ENCODE peak calls at places on chromosomes 4 and X, in four cellular contexts. Q, W, N and A are unnamed samples.

GRCh38 chr4:3334316-3334715 is 41.5 kb downstream of the RGS12 start:
- DNase-seq in Q (no peak), W (no peak), N (no peak), A (peak; percentile 54)

GRCh38 chr4:8198206-8198905 is 734 bp upstream of the SH3TC1 start:
- DNase-seq in Q (no peak), W (no peak), N (no peak), A (no peak)

GRCh38 chrX:22686138-22686541 is 313.6 kb upstream of the DDX53 start:
- DNase-seq in Q (no peak), W (peak; percentile 89), N (no peak), A (no peak)

GRCh38 chrX:40127052-40127451 is 29.3 kb upstream of the BCOR start:
- DNase-seq in Q (no peak), W (no peak), N (no peak), A (no peak)

GRCh38 chr4:142307857-142308256 is 538.2 kb downstream of the INPP4B start:
- DNase-seq in Q (no peak), W (no peak), N (no peak), A (no peak)

GRCh38 chr4:181225616-181226261 is 1017.5 kb upstream of the TENM3 start:
- DNase-seq in Q (no peak), W (no peak), N (no peak), A (no peak)

GRCh38 chr4:17762705-17763104 is 18.7 kb downstream of the FAM184B start:
- DNase-seq in Q (no peak), W (peak; percentile 24), N (no peak), A (no peak)

GRCh38 chrX:131816551-131817136 is 206.5 kb upstream of the STK26 start:
- DNase-seq in Q (no peak), W (peak; percentile 46), N (peak; percentile 78), A (peak; percentile 52)

GRCh38 chr4:83113429-83113786 is 1.1 kb downstream of the PLAC8 start:
- DNase-seq in Q (no peak), W (no peak), N (no peak), A (no peak)

GRCh38 chr4:110394871-110395270 is 81.1 kb upstream of the ENPEP start:
- DNase-seq in Q (no peak), W (no peak), N (no peak), A (no peak)

GRCh38 chrX:121030083-121030482 is 17.3 kb upstream of the GLUD2 start:
- DNase-seq in Q (no peak), W (no peak), N (no peak), A (no peak)

GRCh38 chr4:140252742-140253555 is 99.0 kb upstream of the MAML3 start:
- DNase-seq in Q (no peak), W (peak; percentile 57), N (peak; percentile 22), A (peak; percentile 69)

GRCh38 chr4:64327237-64327636 is 82.0 kb downstream of the TECRL start:
- DNase-seq in Q (no peak), W (no peak), N (no peak), A (no peak)

GRCh38 chrX:105821471-105822081 is 763 bp upstream of the NRK start:
- DNase-seq in Q (no peak), W (peak; percentile 52), N (no peak), A (no peak)

GRCh38 chr4:80540785-80541469 is 205.4 kb downstream of the CFAP299 start:
- DNase-seq in Q (no peak), W (peak; percentile 3), N (peak; percentile 68), A (peak; percentile 51)

GRCh38 chr4:74536557-74536956 is 91.6 kb downstream of the AREG start:
- DNase-seq in Q (no peak), W (no peak), N (no peak), A (no peak)

GRCh38 chr4:40197879-40198689 is 1.3 kb downstream of the RHOH start:
- DNase-seq in Q (no peak), W (no peak), N (no peak), A (no peak)

GRCh38 chr4:177271091-177271490 is 38.6 kb upstream of the NEIL3 start:
- DNase-seq in Q (no peak), W (no peak), N (no peak), A (no peak)

GRCh38 chr4:147825451-147826287 is 93.8 kb downstream of the ARHGAP10 start:
- DNase-seq in Q (peak; percentile 72), W (peak; percentile 59), N (no peak), A (no peak)

GRCh38 chr4:159106636-159107035 is 3.8 kb downstream of the RAPGEF2 start:
- DNase-seq in Q (no peak), W (peak; percentile 32), N (no peak), A (no peak)

GRCh38 chrX:100994352-100995281 is 25.1 kb downstream of the ARL13A start:
- DNase-seq in Q (no peak), W (peak; percentile 40), N (peak; percentile 15), A (peak; percentile 23)

GRCh38 chrX:155534800-155535199 is 76.4 kb upstream of the F8A3 start:
- DNase-seq in Q (no peak), W (no peak), N (no peak), A (no peak)

GRCh38 chr4:73245955-73246354 is 12.6 kb downstream of the ANKRD17 start:
- DNase-seq in Q (no peak), W (no peak), N (no peak), A (no peak)

GRCh38 chr4:184463856-184464255 is 10.5 kb downstream of the IRF2 start:
- DNase-seq in Q (no peak), W (no peak), N (no peak), A (no peak)

GRCh38 chr4:42750091-42750490 is 93.2 kb upstream of the ATP8A1 start:
- DNase-seq in Q (no peak), W (no peak), N (no peak), A (no peak)

GRCh38 chr4:36235306-36235705 is 9.0 kb downstream of the ARAP2 start:
- DNase-seq in Q (no peak), W (peak; percentile 46), N (no peak), A (no peak)

GRCh38 chr4:102868153-102868781 is 525 bp upstream of the CISD2 start:
- DNase-seq in Q (no peak), W (no peak), N (no peak), A (no peak)

GRCh38 chr4:166527500-166527899 is 654.5 kb downstream of the TLL1 start:
- DNase-seq in Q (no peak), W (peak; percentile 71), N (no peak), A (no peak)

GRCh38 chr4:140188975-140189374 is 35.0 kb upstream of the MAML3 start:
- DNase-seq in Q (no peak), W (peak; percentile 55), N (no peak), A (no peak)

GRCh38 chr4:17493629-17494028 is 18.3 kb downstream of the QDPR start:
- DNase-seq in Q (no peak), W (no peak), N (no peak), A (no peak)

GRCh38 chr4:80540349-80540748 is 204.8 kb downstream of the CFAP299 start:
- DNase-seq in Q (no peak), W (no peak), N (no peak), A (no peak)

GRCh38 chr4:186104114-186104894 is at the start of gene FAM149A:
- DNase-seq in Q (no peak), W (no peak), N (peak; percentile 49), A (peak; percentile 57)

GRCh38 chrX:34849371-34849770 is 93.2 kb upstream of the FAM47B start:
- DNase-seq in Q (no peak), W (peak; percentile 54), N (no peak), A (no peak)

GRCh38 chrX:56564182-56564885 is 907 bp downstream of the UBQLN2 start:
- DNase-seq in Q (no peak), W (peak; percentile 72), N (peak; percentile 22), A (no peak)

GRCh38 chr4:132332932-132333722 is 816.0 kb upstream of the PCDH10 start:
- DNase-seq in Q (no peak), W (peak; percentile 5), N (no peak), A (no peak)

GRCh38 chr4:48275247-48275646 is 5.6 kb upstream of the TEC start:
- DNase-seq in Q (no peak), W (no peak), N (no peak), A (peak; percentile 33)
- TF ChIP-seq CTCF in Q (peak; percentile 56), W (peak; percentile 50), N (peak; percentile 83), A (peak; percentile 67)

DNA sequence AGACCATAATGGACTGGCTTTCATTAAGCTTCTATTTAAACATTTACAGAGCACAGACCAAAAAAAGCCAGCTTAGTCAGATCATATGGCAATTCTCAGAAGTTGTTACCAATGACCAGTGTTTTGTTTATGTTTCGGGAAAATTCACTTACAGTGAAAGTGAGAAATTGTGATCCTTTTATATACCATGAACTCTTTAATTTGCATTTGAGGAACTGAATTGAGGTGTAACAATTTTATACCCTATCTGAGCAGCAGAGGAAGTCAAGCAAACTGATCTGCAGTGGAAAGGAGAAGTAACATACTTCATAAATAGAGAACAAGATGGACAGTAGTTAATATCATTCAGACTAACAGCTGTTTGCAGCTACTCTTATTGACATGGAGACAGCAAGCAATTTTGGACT is 97.1 kb downstream of the TMA16 start:
- DNase-seq in Q (no peak), W (no peak), N (peak; percentile 38), A (peak; percentile 19)
- TF ChIP-seq CTCF in Q (no peak), W (no peak), N (no peak), A (no peak)

DNA sequence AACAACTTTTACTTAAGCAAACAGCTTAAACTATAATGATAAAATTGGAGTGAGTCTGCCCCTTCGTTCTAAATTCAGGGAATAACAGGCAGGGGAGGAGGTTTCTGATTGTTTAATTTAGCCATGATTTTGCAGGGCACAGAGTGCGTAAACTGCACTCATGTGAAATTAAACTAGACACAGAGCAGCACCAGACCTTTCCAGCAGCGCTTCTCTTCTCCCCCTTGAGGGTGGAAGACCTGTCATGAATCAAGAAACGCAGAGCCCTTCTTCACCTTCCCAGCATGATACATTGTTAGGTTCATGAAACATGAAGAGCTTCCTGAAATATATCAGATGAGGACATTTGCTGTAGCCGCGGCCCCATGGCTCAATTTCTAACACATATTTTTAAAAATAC is 63.1 kb downstream of the FAM114A1 start:
- DNase-seq in Q (no peak), W (no peak), N (no peak), A (no peak)
- TF ChIP-seq CTCF in Q (no peak), W (no peak), N (no peak), A (no peak)

DNA sequence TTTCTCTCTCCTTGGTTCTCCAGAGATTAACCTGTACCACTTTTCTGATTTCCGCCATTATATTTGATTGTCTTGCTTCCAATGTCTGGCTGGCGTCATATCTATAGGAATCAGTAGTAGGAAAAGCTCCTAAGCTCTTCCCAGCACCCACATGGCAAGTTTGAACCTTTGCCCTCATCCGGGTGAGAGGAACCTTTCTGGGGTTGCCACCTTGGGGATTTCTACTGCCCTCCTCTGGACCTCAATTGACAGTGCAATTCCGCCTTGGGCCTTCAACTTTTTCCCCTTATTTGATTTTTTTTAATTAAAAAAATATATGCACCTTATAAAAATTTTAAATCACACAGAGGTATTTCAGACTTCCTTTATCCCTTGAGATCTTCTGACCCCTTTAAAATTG is 2.0 kb upstream of the CXorf66 start:
- DNase-seq in Q (no peak), W (no peak), N (no peak), A (peak; percentile 26)
- TF ChIP-seq CTCF in Q (no peak), W (peak; percentile 14), N (peak; percentile 58), A (peak; percentile 44)

GRCh38 chr4:66688674-66689073 is 856.6 kb downstream of the CENPC start:
- DNase-seq in Q (no peak), W (peak; percentile 38), N (no peak), A (no peak)
- TF ChIP-seq CTCF in Q (peak; percentile 66), W (peak; percentile 26), N (no peak), A (peak; percentile 23)

GRCh38 chrX:152817082-152817744 is 13.3 kb downstream of the CETN2 start:
- DNase-seq in Q (no peak), W (peak; percentile 11), N (no peak), A (no peak)
- TF ChIP-seq CTCF in Q (peak; percentile 45), W (peak; percentile 33), N (peak; percentile 56), A (peak; percentile 54)